ENCODE peak calls at places on chromosomes 11 and 22, in ten cellular contexts. Q is GM19239; M is NB4; X is activated naive CD4-positive, alpha-beta T cell; H is naive thymus-derived CD8-positive, alpha-beta T cell; V is transverse colon; E is NCI-H345; T is frontal cortex; J is A172; O is Kasumi-1. D is an unnamed sample.

GRCh38 chr11:115548878-115549528 is 44.8 kb upstream of the CADM1 start:
- DNase-seq in X (no peak), M (no peak), H (no peak), T (no peak), O (no peak), V (peak), J (no peak), E (peak), Q (no peak), D (no peak)

GRCh38 chr22:30420401-30421178 is 5.0 kb upstream of the MTFP1 start:
- DNase-seq in X (no peak), H (no peak), V (no peak), T (no peak), Q (no peak), O (no peak), E (no peak), M (no peak), J (peak), D (peak)

GRCh38 chr11:70158201-70158600 is 44.9 kb upstream of the FADD start:
- DNase-seq in E (no peak), T (no peak), O (no peak), J (peak), H (no peak), V (no peak), M (peak), Q (no peak), X (no peak), D (peak)

GRCh38 chr11:12842933-12843636 is 166.0 kb upstream of the RASSF10 start:
- DNase-seq in T (no peak), H (no peak), V (no peak), M (no peak), Q (no peak), O (no peak), X (no peak), E (peak), J (peak), D (peak)

GRCh38 chr11:81839016-81839415 is 894.6 kb downstream of the FAM181B start:
- DNase-seq in H (no peak), M (no peak), V (no peak), O (no peak), T (no peak), X (no peak), Q (no peak), E (no peak), J (no peak), D (no peak)

GRCh38 chr11:130600616-130601015 is 152.2 kb downstream of the ADAMTS15 start:
- DNase-seq in Q (no peak), X (no peak), H (no peak), M (no peak), E (no peak), T (no peak), V (no peak), J (no peak), O (no peak), D (no peak)

GRCh38 chr22:16695261-16695660 is 102.7 kb upstream of the CCT8L2 start:
- DNase-seq in O (no peak), X (no peak), M (no peak), E (no peak), Q (no peak), H (no peak), J (no peak), V (no peak), T (no peak), D (no peak)

GRCh38 chr11:127490896-127491295 is 490.3 kb upstream of the KIRREL3 start:
- DNase-seq in E (no peak), J (no peak), H (no peak), T (no peak), M (no peak), Q (no peak), O (no peak), V (no peak), X (no peak), D (no peak)

GRCh38 chr11:128503231-128503991 is 83.9 kb downstream of the ETS1 start:
- DNase-seq in T (no peak), Q (no peak), J (peak), M (no peak), X (no peak), H (peak), O (no peak), V (no peak), E (no peak), D (peak)

GRCh38 chr11:84819561-84819960 is 807.6 kb downstream of the DLG2 start:
- DNase-seq in T (no peak), X (no peak), M (no peak), V (no peak), E (no peak), H (no peak), J (peak), O (no peak), Q (no peak), D (no peak)

GRCh38 chr22:49798486-49799151 is 29.1 kb downstream of the BRD1 start:
- DNase-seq in M (no peak), E (no peak), O (no peak), Q (no peak), T (no peak), V (no peak), X (no peak), H (no peak), J (no peak), D (no peak)

GRCh38 chr11:14054708-14055107 is 92.2 kb downstream of the SPON1 start:
- DNase-seq in V (no peak), E (no peak), H (no peak), T (no peak), O (no peak), M (no peak), J (no peak), Q (no peak), X (no peak), D (no peak)

GRCh38 chr11:111148116-111148515 is 97.4 kb upstream of the POU2AF2 start:
- DNase-seq in T (no peak), H (no peak), V (no peak), J (no peak), E (no peak), M (no peak), Q (no peak), O (no peak), X (no peak), D (no peak)

GRCh38 chr22:37147186-37147990 is 2.3 kb downstream of the IL2RB start:
- DNase-seq in T (no peak), X (no peak), E (no peak), H (no peak), J (no peak), V (no peak), O (no peak), Q (no peak), M (no peak), D (no peak)

GRCh38 chr22:29517215-29517908 is 36.2 kb downstream of the THOC5 start:
- DNase-seq in H (no peak), T (no peak), E (peak), V (no peak), J (no peak), M (no peak), O (no peak), Q (no peak), X (no peak), D (no peak)

GRCh38 chr11:83349371-83349770 is 63.2 kb upstream of the CCDC90B start:
- DNase-seq in Q (no peak), E (no peak), H (no peak), V (no peak), T (no peak), M (no peak), X (no peak), J (no peak), O (no peak), D (no peak)

GRCh38 chr11:78201096-78201495 is 12.4 kb downstream of the USP35 start:
- DNase-seq in H (no peak), V (no peak), E (no peak), X (no peak), J (no peak), T (no peak), M (no peak), Q (no peak), O (no peak), D (no peak)

GRCh38 chr11:64019106-64020031 is 16.4 kb upstream of the FLRT1 start:
- DNase-seq in E (no peak), H (no peak), X (no peak), V (no peak), Q (no peak), M (no peak), O (no peak), T (no peak), J (no peak), D (no peak)

GRCh38 chr11:94934362-94934761 is 39.0 kb downstream of the CWC15 start:
- DNase-seq in Q (no peak), M (no peak), V (no peak), X (no peak), T (no peak), J (no peak), O (no peak), E (no peak), H (no peak), D (no peak)

GRCh38 chr11:28104425-28104824 is 3.5 kb downstream of the KIF18A start:
- DNase-seq in V (no peak), Q (no peak), H (no peak), J (no peak), T (no peak), X (no peak), O (no peak), E (no peak), M (no peak), D (no peak)

GRCh38 chr11:62266558-62266957 is 3.4 kb upstream of the SCGB2A2 start:
- DNase-seq in V (no peak), X (no peak), H (no peak), J (peak), Q (no peak), E (peak), M (no peak), T (no peak), O (no peak), D (no peak)

GRCh38 chr11:103338621-103339484 is 229.6 kb downstream of the DYNC2H1 start:
- DNase-seq in Q (no peak), V (no peak), M (peak), H (no peak), X (no peak), E (no peak), O (no peak), T (no peak), J (no peak), D (no peak)

GRCh38 chr11:15801126-15801525 is 555.2 kb downstream of the SOX6 start:
- DNase-seq in M (no peak), X (no peak), O (no peak), V (no peak), H (no peak), J (no peak), Q (no peak), E (no peak), T (no peak), D (no peak)

GRCh38 chr11:8222820-8223512 is 40.7 kb downstream of the LMO1 start:
- DNase-seq in M (peak), V (peak), Q (no peak), O (no peak), H (no peak), T (no peak), X (no peak), E (no peak), J (no peak), D (no peak)

GRCh38 chr22:44497218-44497903 is 672 bp downstream of the RTL6 start:
- DNase-seq in X (no peak), V (peak), Q (peak), O (no peak), M (peak), J (no peak), T (peak), H (peak), E (no peak), D (no peak)

GRCh38 chr22:26168199-26168915 is 905 bp upstream of the SEZ6L start:
- DNase-seq in Q (no peak), X (no peak), J (no peak), T (peak), M (peak), O (no peak), H (no peak), E (peak), V (no peak), D (no peak)

GRCh38 chr11:118511576-118511975 is 15.7 kb upstream of the TTC36 start:
- DNase-seq in T (no peak), E (no peak), V (no peak), J (no peak), H (no peak), O (no peak), X (no peak), M (no peak), Q (no peak), D (no peak)

GRCh38 chr11:133078591-133079179 is 453.6 kb downstream of the OPCML start:
- DNase-seq in J (peak), E (peak), T (peak), X (no peak), Q (peak), O (peak), H (no peak), V (peak), M (peak), D (peak)

GRCh38 chr22:45972868-45973212 is 4.1 kb downstream of the WNT7B start:
- DNase-seq in E (no peak), Q (no peak), T (no peak), M (peak), X (no peak), V (no peak), H (no peak), J (no peak), O (no peak), D (no peak)

GRCh38 chr11:90204832-90205646 is 17.8 kb downstream of the CHORDC1 start:
- DNase-seq in Q (no peak), H (peak), T (no peak), J (peak), V (no peak), X (no peak), E (peak), M (peak), O (peak), D (peak)

GRCh38 chr11:38448284-38448683 is 1850.2 kb upstream of the RAG2 start:
- DNase-seq in T (no peak), E (no peak), H (no peak), M (no peak), O (no peak), X (no peak), J (no peak), V (no peak), Q (no peak), D (peak)

GRCh38 chr22:41524809-41525449 is 19.3 kb downstream of the POLR3H start:
- DNase-seq in J (peak), O (peak), E (no peak), V (peak), Q (no peak), M (peak), T (no peak), X (no peak), H (peak), D (no peak)

GRCh38 chr11:31328698-31329097 is 40.8 kb downstream of the DCDC1 start:
- DNase-seq in X (no peak), E (no peak), M (no peak), J (no peak), V (no peak), T (no peak), Q (no peak), O (no peak), H (no peak), D (no peak)

GRCh38 chr11:115706735-115707134 is 202.5 kb upstream of the CADM1 start:
- DNase-seq in O (no peak), X (no peak), J (no peak), T (no peak), H (no peak), M (no peak), E (no peak), V (no peak), Q (no peak), D (no peak)

D was measured in H4.